ENCODE peak calls at places on chromosomes 16 and 17, in nine cellular contexts. One of them, this sample, is unnamed.

GRCh38 chr17:61795546-61795945 is 67.8 kb downstream of the BRIP1 start:
- DNase-seq in activated T-helper 9 cell treated with anti-CD3 and anti-CD28 coated beads, Interleukin-2, amount 50 U/mL, for 16 hours: no peak
- DNase-seq in KBM-7: no peak
- DNase-seq in tibial artery: no peak
- DNase-seq in mucosa of gallbladder: no peak
- DNase-seq in GM12865: no peak
- DNase-seq in posterior cingulate gyrus: no peak
- DNase-seq in HFFc6: no peak
- DNase-seq in CD8-positive, alpha-beta memory T cell: no peak
- DNase-seq in this sample: no peak

GRCh38 chr16:64950731-64951130 is 171.1 kb downstream of the CDH11 start:
- DNase-seq in tibial artery: no peak
- DNase-seq in HFFc6: no peak
- DNase-seq in KBM-7: no peak
- DNase-seq in activated T-helper 9 cell treated with anti-CD3 and anti-CD28 coated beads, Interleukin-2, amount 50 U/mL, for 16 hours: no peak
- DNase-seq in CD8-positive, alpha-beta memory T cell: no peak
- DNase-seq in posterior cingulate gyrus: no peak
- DNase-seq in mucosa of gallbladder: no peak
- DNase-seq in GM12865: no peak
- DNase-seq in this sample: no peak

GRCh38 chr17:11150946-11151345 is 90.1 kb upstream of the SHISA6 start:
- DNase-seq in posterior cingulate gyrus: no peak
- DNase-seq in CD8-positive, alpha-beta memory T cell: no peak
- DNase-seq in KBM-7: no peak
- DNase-seq in HFFc6: no peak
- DNase-seq in tibial artery: no peak
- DNase-seq in GM12865: no peak
- DNase-seq in mucosa of gallbladder: no peak
- DNase-seq in activated T-helper 9 cell treated with anti-CD3 and anti-CD28 coated beads, Interleukin-2, amount 50 U/mL, for 16 hours: no peak
- DNase-seq in this sample: no peak

GRCh38 chr17:50621562-50621961 is 13.1 kb upstream of the ABCC3 start:
- DNase-seq in CD8-positive, alpha-beta memory T cell: no peak
- DNase-seq in HFFc6: no peak
- DNase-seq in activated T-helper 9 cell treated with anti-CD3 and anti-CD28 coated beads, Interleukin-2, amount 50 U/mL, for 16 hours: no peak
- DNase-seq in KBM-7: no peak
- DNase-seq in posterior cingulate gyrus: no peak
- DNase-seq in GM12865: no peak
- DNase-seq in mucosa of gallbladder: no peak
- DNase-seq in tibial artery: no peak
- DNase-seq in this sample: no peak

GRCh38 chr16:53884748-53885147 is 180.8 kb downstream of the FTO start:
- DNase-seq in GM12865: no peak
- DNase-seq in tibial artery: no peak
- DNase-seq in activated T-helper 9 cell treated with anti-CD3 and anti-CD28 coated beads, Interleukin-2, amount 50 U/mL, for 16 hours: no peak
- DNase-seq in posterior cingulate gyrus: no peak
- DNase-seq in CD8-positive, alpha-beta memory T cell: no peak
- DNase-seq in KBM-7: no peak
- DNase-seq in mucosa of gallbladder: no peak
- DNase-seq in HFFc6: no peak
- DNase-seq in this sample: no peak

GRCh38 chr17:18981642-18982424 is 22.7 kb downstream of the FAM83G start:
- DNase-seq in mucosa of gallbladder: peak
- DNase-seq in KBM-7: no peak
- DNase-seq in HFFc6: peak
- DNase-seq in GM12865: no peak
- DNase-seq in activated T-helper 9 cell treated with anti-CD3 and anti-CD28 coated beads, Interleukin-2, amount 50 U/mL, for 16 hours: no peak
- DNase-seq in tibial artery: no peak
- DNase-seq in posterior cingulate gyrus: no peak
- DNase-seq in CD8-positive, alpha-beta memory T cell: no peak
- DNase-seq in this sample: no peak

GRCh38 chr17:17713839-17714238 is 32.6 kb downstream of the RAI1 start:
- DNase-seq in CD8-positive, alpha-beta memory T cell: no peak
- DNase-seq in HFFc6: peak
- DNase-seq in GM12865: peak
- DNase-seq in activated T-helper 9 cell treated with anti-CD3 and anti-CD28 coated beads, Interleukin-2, amount 50 U/mL, for 16 hours: no peak
- DNase-seq in KBM-7: no peak
- DNase-seq in tibial artery: peak
- DNase-seq in posterior cingulate gyrus: peak
- DNase-seq in mucosa of gallbladder: peak
- DNase-seq in this sample: no peak

GRCh38 chr17:14813649-14814048 is 451.5 kb downstream of the PMP22 start:
- DNase-seq in CD8-positive, alpha-beta memory T cell: no peak
- DNase-seq in activated T-helper 9 cell treated with anti-CD3 and anti-CD28 coated beads, Interleukin-2, amount 50 U/mL, for 16 hours: no peak
- DNase-seq in mucosa of gallbladder: no peak
- DNase-seq in tibial artery: no peak
- DNase-seq in KBM-7: peak
- DNase-seq in posterior cingulate gyrus: no peak
- DNase-seq in HFFc6: no peak
- DNase-seq in GM12865: no peak
- DNase-seq in this sample: no peak

GRCh38 chr17:77475012-77475976 is 334.5 kb downstream of the SEC14L1 start:
- DNase-seq in CD8-positive, alpha-beta memory T cell: peak
- DNase-seq in tibial artery: no peak
- DNase-seq in posterior cingulate gyrus: no peak
- DNase-seq in HFFc6: peak
- DNase-seq in mucosa of gallbladder: no peak
- DNase-seq in GM12865: peak
- DNase-seq in KBM-7: peak
- DNase-seq in activated T-helper 9 cell treated with anti-CD3 and anti-CD28 coated beads, Interleukin-2, amount 50 U/mL, for 16 hours: peak
- DNase-seq in this sample: no peak

GRCh38 chr17:31680126-31680525 is 178.9 kb downstream of the COPRS start:
- DNase-seq in CD8-positive, alpha-beta memory T cell: no peak
- DNase-seq in KBM-7: peak
- DNase-seq in GM12865: peak
- DNase-seq in HFFc6: no peak
- DNase-seq in activated T-helper 9 cell treated with anti-CD3 and anti-CD28 coated beads, Interleukin-2, amount 50 U/mL, for 16 hours: no peak
- DNase-seq in posterior cingulate gyrus: no peak
- DNase-seq in mucosa of gallbladder: no peak
- DNase-seq in tibial artery: no peak
- DNase-seq in this sample: no peak

GRCh38 chr17:65749479-65749878 is 188.0 kb upstream of the AXIN2 start:
- DNase-seq in activated T-helper 9 cell treated with anti-CD3 and anti-CD28 coated beads, Interleukin-2, amount 50 U/mL, for 16 hours: no peak
- DNase-seq in GM12865: no peak
- DNase-seq in posterior cingulate gyrus: no peak
- DNase-seq in mucosa of gallbladder: no peak
- DNase-seq in HFFc6: peak
- DNase-seq in KBM-7: no peak
- DNase-seq in tibial artery: no peak
- DNase-seq in CD8-positive, alpha-beta memory T cell: no peak
- DNase-seq in this sample: no peak

GRCh38 chr16:2938206-2938605 is 25.9 kb upstream of the KREMEN2 start:
- DNase-seq in GM12865: no peak
- DNase-seq in tibial artery: no peak
- DNase-seq in posterior cingulate gyrus: no peak
- DNase-seq in mucosa of gallbladder: no peak
- DNase-seq in HFFc6: no peak
- DNase-seq in activated T-helper 9 cell treated with anti-CD3 and anti-CD28 coated beads, Interleukin-2, amount 50 U/mL, for 16 hours: no peak
- DNase-seq in KBM-7: no peak
- DNase-seq in CD8-positive, alpha-beta memory T cell: no peak
- DNase-seq in this sample: no peak

GRCh38 chr17:38418693-38419507 is 9.4 kb upstream of the ARHGAP23 start:
- DNase-seq in CD8-positive, alpha-beta memory T cell: no peak
- DNase-seq in GM12865: no peak
- DNase-seq in tibial artery: no peak
- DNase-seq in mucosa of gallbladder: no peak
- DNase-seq in HFFc6: no peak
- DNase-seq in posterior cingulate gyrus: no peak
- DNase-seq in KBM-7: no peak
- DNase-seq in activated T-helper 9 cell treated with anti-CD3 and anti-CD28 coated beads, Interleukin-2, amount 50 U/mL, for 16 hours: no peak
- DNase-seq in this sample: no peak

GRCh38 chr17:1181769-1182137 is 2.0 kb upstream of the ABR start:
- DNase-seq in posterior cingulate gyrus: peak
- DNase-seq in HFFc6: no peak
- DNase-seq in CD8-positive, alpha-beta memory T cell: no peak
- DNase-seq in GM12865: peak
- DNase-seq in mucosa of gallbladder: no peak
- DNase-seq in activated T-helper 9 cell treated with anti-CD3 and anti-CD28 coated beads, Interleukin-2, amount 50 U/mL, for 16 hours: no peak
- DNase-seq in KBM-7: no peak
- DNase-seq in tibial artery: no peak
- DNase-seq in this sample: no peak

GRCh38 chr16:12412890-12413289 is 390.8 kb downstream of the CPPED1 start:
- DNase-seq in mucosa of gallbladder: no peak
- DNase-seq in posterior cingulate gyrus: no peak
- DNase-seq in CD8-positive, alpha-beta memory T cell: no peak
- DNase-seq in HFFc6: no peak
- DNase-seq in KBM-7: no peak
- DNase-seq in tibial artery: no peak
- DNase-seq in GM12865: no peak
- DNase-seq in activated T-helper 9 cell treated with anti-CD3 and anti-CD28 coated beads, Interleukin-2, amount 50 U/mL, for 16 hours: no peak
- DNase-seq in this sample: no peak

GRCh38 chr17:17818088-17818526 is 18.7 kb downstream of the SREBF1 start:
- DNase-seq in posterior cingulate gyrus: no peak
- DNase-seq in activated T-helper 9 cell treated with anti-CD3 and anti-CD28 coated beads, Interleukin-2, amount 50 U/mL, for 16 hours: no peak
- DNase-seq in GM12865: no peak
- DNase-seq in CD8-positive, alpha-beta memory T cell: no peak
- DNase-seq in KBM-7: no peak
- DNase-seq in tibial artery: no peak
- DNase-seq in mucosa of gallbladder: no peak
- DNase-seq in HFFc6: peak
- DNase-seq in this sample: no peak

GRCh38 chr17:48728232-48729231 is at the start of gene HOXB13:
- DNase-seq in mucosa of gallbladder: no peak
- DNase-seq in posterior cingulate gyrus: no peak
- DNase-seq in GM12865: no peak
- DNase-seq in CD8-positive, alpha-beta memory T cell: no peak
- DNase-seq in activated T-helper 9 cell treated with anti-CD3 and anti-CD28 coated beads, Interleukin-2, amount 50 U/mL, for 16 hours: peak
- DNase-seq in KBM-7: no peak
- DNase-seq in tibial artery: no peak
- DNase-seq in HFFc6: no peak
- DNase-seq in this sample: no peak

GRCh38 chr16:68707341-68708152 is 29.5 kb upstream of the CDH1 start:
- DNase-seq in HFFc6: no peak
- DNase-seq in tibial artery: no peak
- DNase-seq in CD8-positive, alpha-beta memory T cell: no peak
- DNase-seq in activated T-helper 9 cell treated with anti-CD3 and anti-CD28 coated beads, Interleukin-2, amount 50 U/mL, for 16 hours: no peak
- DNase-seq in posterior cingulate gyrus: no peak
- DNase-seq in KBM-7: no peak
- DNase-seq in mucosa of gallbladder: peak
- DNase-seq in GM12865: no peak
- DNase-seq in this sample: no peak

GRCh38 chr17:50076221-50076590 is 18.9 kb upstream of the PDK2 start:
- DNase-seq in KBM-7: no peak
- DNase-seq in GM12865: no peak
- DNase-seq in posterior cingulate gyrus: no peak
- DNase-seq in HFFc6: no peak
- DNase-seq in mucosa of gallbladder: no peak
- DNase-seq in CD8-positive, alpha-beta memory T cell: no peak
- DNase-seq in tibial artery: no peak
- DNase-seq in activated T-helper 9 cell treated with anti-CD3 and anti-CD28 coated beads, Interleukin-2, amount 50 U/mL, for 16 hours: no peak
- DNase-seq in this sample: no peak

GRCh38 chr17:310111-311010 is 42.2 kb downstream of the RPH3AL start:
- DNase-seq in CD8-positive, alpha-beta memory T cell: no peak
- DNase-seq in tibial artery: no peak
- DNase-seq in KBM-7: no peak
- DNase-seq in GM12865: no peak
- DNase-seq in activated T-helper 9 cell treated with anti-CD3 and anti-CD28 coated beads, Interleukin-2, amount 50 U/mL, for 16 hours: no peak
- DNase-seq in mucosa of gallbladder: no peak
- DNase-seq in HFFc6: no peak
- DNase-seq in posterior cingulate gyrus: peak
- DNase-seq in this sample: no peak

GRCh38 chr17:68906638-68907037 is 48.6 kb downstream of the ABCA8 start:
- DNase-seq in tibial artery: no peak
- DNase-seq in mucosa of gallbladder: no peak
- DNase-seq in posterior cingulate gyrus: no peak
- DNase-seq in KBM-7: no peak
- DNase-seq in GM12865: peak
- DNase-seq in CD8-positive, alpha-beta memory T cell: no peak
- DNase-seq in activated T-helper 9 cell treated with anti-CD3 and anti-CD28 coated beads, Interleukin-2, amount 50 U/mL, for 16 hours: no peak
- DNase-seq in HFFc6: no peak
- DNase-seq in this sample: no peak

GRCh38 chr17:28570716-28571254 is 539 bp downstream of the PIGS start:
- DNase-seq in KBM-7: peak
- DNase-seq in activated T-helper 9 cell treated with anti-CD3 and anti-CD28 coated beads, Interleukin-2, amount 50 U/mL, for 16 hours: peak
- DNase-seq in tibial artery: no peak
- DNase-seq in posterior cingulate gyrus: no peak
- DNase-seq in GM12865: peak
- DNase-seq in HFFc6: no peak
- DNase-seq in CD8-positive, alpha-beta memory T cell: peak
- DNase-seq in mucosa of gallbladder: no peak
- DNase-seq in this sample: peak

GRCh38 chr17:81405382-81406005 is 10.2 kb downstream of the BAHCC1 start:
- DNase-seq in HFFc6: no peak
- DNase-seq in KBM-7: no peak
- DNase-seq in GM12865: no peak
- DNase-seq in CD8-positive, alpha-beta memory T cell: no peak
- DNase-seq in posterior cingulate gyrus: no peak
- DNase-seq in activated T-helper 9 cell treated with anti-CD3 and anti-CD28 coated beads, Interleukin-2, amount 50 U/mL, for 16 hours: no peak
- DNase-seq in mucosa of gallbladder: no peak
- DNase-seq in tibial artery: peak
- DNase-seq in this sample: no peak

GRCh38 chr16:31050280-31051030 is 17.1 kb downstream of the STX4 start:
- DNase-seq in activated T-helper 9 cell treated with anti-CD3 and anti-CD28 coated beads, Interleukin-2, amount 50 U/mL, for 16 hours: no peak
- DNase-seq in posterior cingulate gyrus: no peak
- DNase-seq in KBM-7: no peak
- DNase-seq in tibial artery: no peak
- DNase-seq in CD8-positive, alpha-beta memory T cell: no peak
- DNase-seq in mucosa of gallbladder: no peak
- DNase-seq in HFFc6: no peak
- DNase-seq in GM12865: no peak
- DNase-seq in this sample: no peak

GRCh38 chr17:1182831-1183578 is 3.2 kb upstream of the ABR start:
- DNase-seq in activated T-helper 9 cell treated with anti-CD3 and anti-CD28 coated beads, Interleukin-2, amount 50 U/mL, for 16 hours: no peak
- DNase-seq in posterior cingulate gyrus: no peak
- DNase-seq in HFFc6: no peak
- DNase-seq in tibial artery: no peak
- DNase-seq in mucosa of gallbladder: no peak
- DNase-seq in CD8-positive, alpha-beta memory T cell: no peak
- DNase-seq in KBM-7: no peak
- DNase-seq in GM12865: peak
- DNase-seq in this sample: no peak

GRCh38 chr16:72858611-72859493 is 189.1 kb downstream of the ZFHX3 start:
- DNase-seq in activated T-helper 9 cell treated with anti-CD3 and anti-CD28 coated beads, Interleukin-2, amount 50 U/mL, for 16 hours: no peak
- DNase-seq in mucosa of gallbladder: no peak
- DNase-seq in CD8-positive, alpha-beta memory T cell: no peak
- DNase-seq in HFFc6: no peak
- DNase-seq in KBM-7: no peak
- DNase-seq in posterior cingulate gyrus: no peak
- DNase-seq in GM12865: no peak
- DNase-seq in tibial artery: peak
- DNase-seq in this sample: no peak

GRCh38 chr17:75152971-75153853 is 1.1 kb downstream of the JPT1 start:
- DNase-seq in CD8-positive, alpha-beta memory T cell: no peak
- DNase-seq in tibial artery: peak
- DNase-seq in KBM-7: peak
- DNase-seq in posterior cingulate gyrus: no peak
- DNase-seq in activated T-helper 9 cell treated with anti-CD3 and anti-CD28 coated beads, Interleukin-2, amount 50 U/mL, for 16 hours: no peak
- DNase-seq in mucosa of gallbladder: peak
- DNase-seq in HFFc6: peak
- DNase-seq in GM12865: peak
- DNase-seq in this sample: no peak